ENCODE peak calls at places on chromosome 6, in seven cellular contexts. D is GM12878, S is tibial nerve, I is ovary, U is H1, O is HepG2, X is A549. Q is an unnamed sample.

GRCh38 chr6:99016355-99016754 is 68.6 kb upstream of the FBXL4 start:
- DNase-seq in D (no peak), S (no peak), I (no peak), U (no peak), O (no peak), X (no peak), Q (no peak)

GRCh38 chr6:52551483-52552277 is 25.2 kb downstream of the TRAM2 start:
- DNase-seq in D (no peak), S (no peak), I (peak), U (peak), O (peak), X (peak), Q (peak)

GRCh38 chr6:26017567-26017966 is 55.0 kb downstream of the TRIM38 start:
- DNase-seq in D (no peak), S (peak), I (peak), U (no peak), O (no peak), X (no peak), Q (peak)

GRCh38 chr6:43115365-43115764 is 39.3 kb downstream of the PTK7 start:
- DNase-seq in D (no peak), S (no peak), I (no peak), U (no peak), O (no peak), X (no peak), Q (no peak)

GRCh38 chr6:73085362-73085975 is 139.8 kb downstream of the KHDC1L start:
- DNase-seq in D (peak), S (no peak), I (no peak), U (peak), O (no peak), X (no peak), Q (no peak)

GRCh38 chr6:33008944-33009861 is at the start of gene HLA-DOA:
- DNase-seq in D (peak), S (no peak), I (no peak), U (peak), O (no peak), X (peak), Q (no peak)

GRCh38 chr6:139903411-139904157 is 529.1 kb upstream of the CITED2 start:
- DNase-seq in D (peak), S (no peak), I (no peak), U (no peak), O (no peak), X (no peak), Q (peak)

GRCh38 chr6:36840471-36841461 is 1.5 kb upstream of the CPNE5 start:
- DNase-seq in D (no peak), S (no peak), I (peak), U (peak), O (peak), X (no peak), Q (no peak)

GRCh38 chr6:118788702-118789101 is 105.2 kb upstream of the ASF1A start:
- DNase-seq in D (no peak), S (no peak), I (no peak), U (no peak), O (no peak), X (no peak), Q (no peak)

GRCh38 chr6:13924146-13924948 is 405 bp upstream of the RNF182 start:
- DNase-seq in D (no peak), S (no peak), I (peak), U (peak), O (no peak), X (peak), Q (no peak)

GRCh38 chr6:142725024-142725770 is 219.8 kb downstream of the HIVEP2 start:
- DNase-seq in D (no peak), S (no peak), I (no peak), U (no peak), O (no peak), X (no peak), Q (no peak)

GRCh38 chr6:41568585-41569384 is 22.6 kb downstream of the FOXP4 start:
- DNase-seq in D (no peak), S (no peak), I (no peak), U (no peak), O (peak), X (peak), Q (no peak)

GRCh38 chr6:45830441-45831139 is 185.1 kb downstream of the CLIC5 start:
- DNase-seq in D (peak), S (no peak), I (no peak), U (no peak), O (no peak), X (no peak), Q (peak)

GRCh38 chr6:43976706-43977403 is 150.4 kb downstream of the MRPL14 start:
- DNase-seq in D (no peak), S (no peak), I (no peak), U (no peak), O (no peak), X (no peak), Q (no peak)

GRCh38 chr6:63882208-63882607 is 246.6 kb downstream of the PHF3 start:
- DNase-seq in D (no peak), S (no peak), I (no peak), U (no peak), O (peak), X (no peak), Q (no peak)

GRCh38 chr6:84560431-84561375 is 203.7 kb downstream of the TBX18 start:
- DNase-seq in D (no peak), S (no peak), I (no peak), U (no peak), O (no peak), X (no peak), Q (no peak)

GRCh38 chr6:7975764-7976146 is 65.2 kb upstream of the TXNDC5 start:
- DNase-seq in D (no peak), S (no peak), I (peak), U (no peak), O (peak), X (peak), Q (peak)

GRCh38 chr6:109093732-109094131 is 914 bp downstream of the SESN1 start:
- DNase-seq in D (no peak), S (no peak), I (no peak), U (no peak), O (no peak), X (no peak), Q (no peak)

GRCh38 chr6:5078121-5078695 is 6.9 kb upstream of the PPP1R3G start:
- DNase-seq in D (no peak), S (no peak), I (no peak), U (no peak), O (no peak), X (peak), Q (no peak)

GRCh38 chr6:14857501-14857900 is 388.4 kb upstream of the JARID2 start:
- DNase-seq in D (no peak), S (no peak), I (no peak), U (no peak), O (no peak), X (no peak), Q (peak)

GRCh38 chr6:119344306-119344705 is 5.3 kb downstream of the MAN1A1 start:
- DNase-seq in D (no peak), S (no peak), I (no peak), U (no peak), O (peak), X (no peak), Q (peak)

GRCh38 chr6:42702200-42702599 is 20.2 kb downstream of the PRPH2 start:
- DNase-seq in D (no peak), S (no peak), I (no peak), U (no peak), O (peak), X (peak), Q (no peak)

GRCh38 chr6:108570518-108570917 is 9.8 kb downstream of the FOXO3 start:
- DNase-seq in D (no peak), S (no peak), I (no peak), U (no peak), O (no peak), X (peak), Q (no peak)

GRCh38 chr6:30763618-30764489 is 19.5 kb upstream of the IER3 start:
- DNase-seq in D (peak), S (no peak), I (no peak), U (no peak), O (peak), X (peak), Q (no peak)

GRCh38 chr6:106119526-106119925 is 33.4 kb downstream of the PRDM1 start:
- DNase-seq in D (no peak), S (no peak), I (no peak), U (no peak), O (no peak), X (no peak), Q (peak)

GRCh38 chr6:70531133-70531532 is 35.6 kb upstream of the SDHAF4 start:
- DNase-seq in D (peak), S (no peak), I (no peak), U (no peak), O (no peak), X (no peak), Q (no peak)

GRCh38 chr6:26161322-26161721 is 74.1 kb downstream of the HFE start:
- DNase-seq in D (no peak), S (no peak), I (no peak), U (no peak), O (no peak), X (no peak), Q (no peak)

GRCh38 chr6:74409447-74409846 is 713.4 kb downstream of the CD109 start:
- DNase-seq in D (no peak), S (no peak), I (no peak), U (no peak), O (peak), X (peak), Q (no peak)

GRCh38 chr6:167154291-167154690 is 3.5 kb downstream of the GPR31 start:
- DNase-seq in D (no peak), S (no peak), I (no peak), U (no peak), O (no peak), X (no peak), Q (no peak)

GRCh38 chr6:81747327-81747726 is 5.2 kb downstream of the TENT5A start:
- DNase-seq in D (no peak), S (no peak), I (no peak), U (no peak), O (no peak), X (no peak), Q (no peak)

GRCh38 chr6:108896111-108896661 is 48.0 kb downstream of the ARMC2 start:
- DNase-seq in D (no peak), S (no peak), I (no peak), U (no peak), O (no peak), X (no peak), Q (no peak)

GRCh38 chr6:134420638-134421181 is 102.8 kb upstream of the SGK1 start:
- DNase-seq in D (no peak), S (no peak), I (no peak), U (no peak), O (no peak), X (peak), Q (no peak)

GRCh38 chr6:31792090-31792374 is 3.5 kb downstream of the VARS1 start:
- DNase-seq in D (no peak), S (no peak), I (no peak), U (no peak), O (no peak), X (no peak), Q (no peak)

GRCh38 chr6:131292145-131292938 is 157.1 kb downstream of the AKAP7 start:
- DNase-seq in D (no peak), S (no peak), I (no peak), U (no peak), O (peak), X (no peak), Q (no peak)

GRCh38 chr6:143059616-143060353 is 904 bp upstream of the AIG1 start:
- DNase-seq in D (no peak), S (no peak), I (no peak), U (no peak), O (peak), X (peak), Q (peak)

DNA sequence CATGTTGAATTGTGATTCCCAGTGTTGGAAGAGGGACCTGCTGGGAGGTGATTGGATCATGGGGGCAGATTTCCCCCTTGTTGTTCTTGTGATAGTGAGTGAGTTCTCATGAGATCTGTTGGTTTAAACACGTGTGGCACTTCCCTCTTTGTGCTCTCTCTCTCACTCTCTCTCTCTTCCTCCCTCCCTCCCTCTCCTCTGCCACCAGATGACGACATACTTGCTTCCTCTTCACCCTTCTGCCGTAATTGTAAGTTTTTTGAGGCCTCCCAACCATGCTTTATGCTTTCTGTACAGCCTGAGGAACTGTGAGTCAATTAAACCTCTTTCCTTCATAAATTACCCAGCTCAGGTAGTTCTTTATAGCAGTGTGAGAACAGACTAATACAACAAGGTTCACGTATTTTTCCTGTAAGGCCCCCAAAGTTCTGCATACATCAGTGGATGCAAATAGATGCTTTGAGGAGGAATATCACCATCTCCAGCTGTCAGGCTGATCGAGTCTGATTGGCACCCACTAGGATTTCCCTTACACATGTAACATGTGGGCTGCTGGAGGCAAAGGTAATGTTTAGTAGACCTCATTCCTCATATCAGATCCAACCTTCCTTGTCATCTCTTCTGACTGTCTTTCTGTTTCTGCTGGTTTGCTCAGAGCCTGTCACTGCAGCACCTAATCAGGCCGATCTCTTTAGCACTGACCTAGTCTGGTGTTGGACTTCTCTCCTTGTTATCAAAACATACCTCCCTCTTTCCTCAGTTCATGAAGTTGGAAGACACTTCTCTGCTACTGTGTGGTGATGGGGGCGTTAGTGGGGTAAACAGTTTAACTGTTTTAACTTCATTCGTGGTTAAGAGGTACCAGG is 54.3 kb upstream of the BACH2 start:
- DNase-seq in D (no peak), S (no peak), I (no peak), U (no peak), O (no peak), X (no peak), Q (no peak)
- TF ChIP-seq POLR2A in D (no peak), S (no peak), I (no peak), U (no peak), O (no peak), X (no peak), Q (no peak)

GRCh38 chr6:11423667-11424066 is 113.9 kb upstream of the TMEM170B start:
- DNase-seq in D (no peak), S (no peak), I (no peak), U (no peak), O (no peak), X (no peak), Q (no peak)
- TF ChIP-seq EP300 in D (no peak), S (peak), I (no peak), U (no peak), O (no peak), X (no peak), Q (no peak)

DNA sequence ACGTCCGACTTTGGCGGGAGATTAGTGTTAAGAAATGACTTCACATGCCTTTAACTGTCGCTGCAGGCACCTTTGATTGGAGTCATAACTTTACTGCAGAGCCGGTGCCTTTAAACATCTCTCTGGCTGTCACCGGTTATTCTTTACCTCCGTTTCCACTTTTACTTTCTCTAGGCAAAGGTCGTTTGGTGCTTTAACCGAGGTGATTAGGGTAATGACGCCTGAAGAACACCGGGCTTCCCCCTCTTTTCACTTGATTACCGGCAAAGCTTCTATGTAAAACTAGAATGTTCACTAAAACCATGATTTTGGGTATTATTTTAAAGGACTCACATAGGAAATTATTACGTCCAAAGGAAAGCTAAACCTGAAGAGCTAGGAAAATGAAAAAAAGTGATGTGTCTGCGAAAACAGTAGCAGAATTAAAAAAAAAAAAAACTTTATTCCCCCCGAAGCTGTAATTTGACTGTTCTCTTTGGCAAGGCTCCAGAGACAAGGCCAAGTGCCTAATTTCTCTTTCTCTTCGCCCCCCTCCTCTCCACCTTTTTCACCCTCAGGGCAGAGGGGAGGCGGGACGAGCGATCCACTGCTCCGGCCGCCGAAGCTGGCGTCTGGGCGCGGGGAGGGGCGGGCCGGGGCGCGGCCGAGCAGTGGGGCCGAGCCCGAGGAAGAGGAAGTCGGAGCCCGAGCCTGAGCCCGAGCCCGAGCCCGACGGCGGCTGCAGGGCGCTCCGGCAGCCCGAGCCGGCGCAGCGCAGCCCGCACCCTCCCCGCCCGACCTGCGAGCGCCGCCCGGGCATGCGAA is at the start of gene PLEKHG1:
- DNase-seq in D (no peak), S (peak), I (peak), U (peak), O (no peak), X (peak), Q (peak)
- TF ChIP-seq POLR2A in D (peak), S (no peak), I (no peak), U (no peak), O (no peak), X (no peak), Q (peak)

DNA sequence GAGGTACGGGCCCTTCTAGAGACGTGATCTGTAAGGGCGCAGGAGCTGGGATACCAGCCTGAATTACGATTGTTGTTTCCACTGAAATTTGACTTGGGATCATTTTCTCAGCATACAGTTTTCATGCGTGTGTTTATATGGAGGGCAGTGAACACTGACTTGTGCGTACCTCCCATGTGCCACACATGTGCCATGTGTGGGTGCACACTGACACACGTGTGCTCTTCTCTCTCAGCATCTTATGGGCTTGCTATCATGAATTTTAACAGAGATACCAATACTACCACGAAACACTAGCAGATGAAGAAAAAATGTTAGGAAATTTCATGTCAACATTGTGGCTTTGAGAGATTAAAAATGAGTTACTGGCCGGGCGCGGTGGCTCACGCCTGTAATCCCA is 39.1 kb downstream of the L3MBTL3 start:
- DNase-seq in D (no peak), S (no peak), I (no peak), U (no peak), O (no peak), X (no peak), Q (no peak)
- TF ChIP-seq EP300 in D (no peak), S (no peak), I (no peak), U (no peak), O (no peak), X (no peak), Q (no peak)

GRCh38 chr6:155314092-155314772 is at the start of gene TFB1M:
- DNase-seq in D (peak), S (peak), I (peak), U (peak), O (peak), X (peak), Q (peak)
- TF ChIP-seq POLR2A in D (peak), S (peak), I (peak), U (peak), O (peak), X (peak), Q (peak)

GRCh38 chr6:137968901-137969300 is 101.8 kb downstream of the TNFAIP3 start:
- DNase-seq in D (no peak), S (no peak), I (no peak), U (no peak), O (no peak), X (no peak), Q (no peak)
- TF ChIP-seq EP300 in D (no peak), S (no peak), I (no peak), U (no peak), O (no peak), X (no peak), Q (no peak)

DNA sequence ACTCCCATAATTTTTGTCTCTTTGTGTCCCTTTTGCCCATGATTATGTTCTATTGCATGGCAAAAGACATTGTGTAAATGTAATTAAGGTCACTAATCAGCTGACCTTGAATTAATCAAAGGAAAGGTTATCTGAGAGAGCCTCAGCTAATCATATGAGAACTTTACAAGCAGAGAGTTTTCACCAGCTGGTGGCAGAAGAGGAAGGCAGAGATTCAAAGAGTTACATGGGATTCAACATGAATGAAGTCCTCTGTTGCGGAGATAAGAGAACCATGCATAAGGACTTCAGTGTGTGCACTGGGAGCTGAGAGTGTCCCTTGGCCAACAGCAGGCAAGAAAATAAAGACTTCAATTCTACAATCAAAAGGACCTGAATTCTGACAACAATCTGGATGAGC is 494.1 kb upstream of the ARID1B start:
- DNase-seq in D (no peak), S (no peak), I (no peak), U (no peak), O (no peak), X (no peak), Q (no peak)
- TF ChIP-seq POLR2A in D (no peak), S (no peak), I (no peak), U (no peak), O (no peak), X (no peak), Q (no peak)

DNA sequence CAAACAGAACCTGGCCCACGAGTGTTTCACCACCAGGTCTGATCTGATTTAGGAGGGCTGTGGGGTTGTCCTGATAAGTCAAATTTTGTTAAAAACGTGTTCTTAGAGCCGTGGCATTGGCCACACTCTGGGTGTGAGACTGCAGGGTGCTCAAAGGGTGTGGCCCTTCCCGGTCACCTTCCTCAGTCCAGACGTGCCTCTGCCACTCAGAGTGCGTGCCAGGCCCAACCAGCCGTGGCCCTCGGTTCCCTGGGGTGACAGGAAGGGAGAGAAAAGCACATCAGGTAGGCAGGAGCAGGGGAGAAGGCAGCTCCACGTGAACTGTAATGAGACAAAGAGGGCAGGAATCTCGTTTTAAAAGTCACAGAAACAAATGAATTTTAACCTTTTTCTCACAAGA is 115.4 kb downstream of the FAM120B start:
- DNase-seq in D (no peak), S (no peak), I (no peak), U (no peak), O (no peak), X (no peak), Q (no peak)
- TF ChIP-seq EP300 in D (no peak), S (no peak), I (no peak), U (no peak), O (no peak), X (no peak), Q (no peak)

Q was measured in transverse colon.